ENCODE peak calls at places on chromosome 19, in six cellular contexts. E is neural progenitor cell; K is adrenal gland; I is lower lobe of right lung; Z is GM23248; J is naive thymus-derived CD4-positive, alpha-beta T cell. L is an unnamed sample. For H3K4me1, the result is how much of the 10 kb centered on the place peaks cover.

GRCh38 chr19:39098365-39099269 is 14.4 kb downstream of the ACP7 start:
- DNase-seq in K (no peak), J (no peak), E (no peak), I (no peak), Z (no peak), L (no peak)

GRCh38 chr19:50380137-50380536 is 3.9 kb downstream of the NR1H2 start:
- DNase-seq in J (no peak), E (no peak), I (no peak), Z (no peak), K (no peak), L (no peak)

GRCh38 chr19:57096640-57097361 is 23.0 kb upstream of the USP29 start:
- DNase-seq in J (no peak), Z (peak), E (no peak), I (no peak), K (no peak), L (no peak)

GRCh38 chr19:4029247-4029614 is 21.7 kb downstream of the PIAS4 start:
- DNase-seq in E (no peak), K (no peak), J (no peak), Z (no peak), I (no peak), L (no peak)

GRCh38 chr19:10116085-10116865 is 3.4 kb downstream of the EIF3G start:
- DNase-seq in Z (peak), K (no peak), I (peak), E (no peak), J (no peak), L (no peak)

GRCh38 chr19:32581704-32582164 is 744 bp downstream of the PDCD5 start:
- DNase-seq in J (no peak), E (peak), Z (peak), K (peak), I (peak), L (no peak)

GRCh38 chr19:2569596-2570465 is 93.9 kb downstream of the GADD45B start:
- DNase-seq in K (no peak), E (no peak), I (peak), Z (no peak), J (no peak), L (no peak)

GRCh38 chr19:12974301-12975220 is 5.2 kb downstream of the DAND5 start:
- DNase-seq in K (no peak), E (no peak), I (no peak), Z (peak), J (no peak), L (no peak)

GRCh38 chr19:15292140-15292539 is 40.2 kb downstream of the BRD4 start:
- DNase-seq in I (no peak), J (no peak), E (no peak), K (no peak), Z (no peak), L (no peak)

GRCh38 chr19:15294591-15294990 is 37.7 kb downstream of the BRD4 start:
- DNase-seq in I (no peak), E (no peak), Z (no peak), K (peak), J (no peak), L (no peak)

GRCh38 chr19:15291666-15292065 is 40.7 kb downstream of the BRD4 start:
- DNase-seq in K (no peak), E (no peak), J (no peak), I (no peak), Z (peak), L (no peak)

GRCh38 chr19:15292847-15293582 is 39.3 kb downstream of the BRD4 start:
- DNase-seq in E (no peak), J (peak), Z (no peak), I (no peak), K (no peak), L (no peak)

DNA sequence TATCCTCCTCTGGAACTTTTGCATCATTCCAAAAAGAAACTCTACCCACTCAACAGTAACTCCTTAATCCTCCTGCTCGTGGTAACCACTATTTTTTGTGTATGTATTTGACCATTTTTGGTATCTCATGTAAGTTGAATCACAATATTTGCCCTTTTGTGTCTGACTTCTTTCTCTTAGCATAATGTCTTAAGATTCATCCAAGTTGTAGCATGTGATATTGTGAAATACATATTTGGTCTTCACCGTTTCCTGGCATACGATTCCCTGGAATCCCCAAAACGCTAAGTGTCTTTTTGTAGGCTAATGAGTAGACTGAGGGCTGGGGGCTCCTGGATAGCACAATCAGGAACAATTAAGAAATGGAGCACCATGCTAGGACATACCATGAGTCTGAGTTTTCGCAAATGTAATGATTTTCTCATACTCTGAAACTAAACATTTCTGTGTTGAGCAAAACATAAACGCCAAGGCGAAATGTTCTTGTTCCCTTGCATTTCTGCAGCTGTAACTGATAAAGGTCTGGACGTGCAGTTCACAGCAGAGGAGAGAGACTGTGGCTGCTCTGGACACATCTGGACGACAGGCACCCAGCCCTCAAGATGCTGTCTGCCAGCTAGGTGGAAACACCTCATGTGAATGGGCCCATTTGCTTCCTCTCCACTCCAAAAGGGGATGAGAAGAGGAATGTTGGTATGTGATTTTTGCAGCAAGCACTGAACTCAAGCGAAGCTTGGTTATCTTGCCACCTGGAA is 38.4 kb downstream of the BRD4 start:
- DNase-seq in Z (peak), J (no peak), I (no peak), E (no peak), K (no peak), L (no peak)
- H3K4me1 ChIP-seq in Z (half or more), J (half or more), I (half or more), E (under half), K (under half), L (under half)

GRCh38 chr19:18500376-18500775 is 21.5 kb downstream of the ELL start:
- DNase-seq in J (no peak), E (no peak), K (no peak), I (no peak), Z (no peak), L (no peak)
- H3K4me1 ChIP-seq in J (half or more), E (under half), K (under half), I (half or more), Z (under half), L (under half)

GRCh38 chr19:5966215-5966614 is 11.7 kb downstream of the RANBP3 start:
- DNase-seq in E (no peak), Z (peak), J (no peak), I (no peak), K (peak), L (no peak)
- H3K4me1 ChIP-seq in E (under half), Z (under half), J (under half), I (half or more), K (half or more), L (under half)

DNA sequence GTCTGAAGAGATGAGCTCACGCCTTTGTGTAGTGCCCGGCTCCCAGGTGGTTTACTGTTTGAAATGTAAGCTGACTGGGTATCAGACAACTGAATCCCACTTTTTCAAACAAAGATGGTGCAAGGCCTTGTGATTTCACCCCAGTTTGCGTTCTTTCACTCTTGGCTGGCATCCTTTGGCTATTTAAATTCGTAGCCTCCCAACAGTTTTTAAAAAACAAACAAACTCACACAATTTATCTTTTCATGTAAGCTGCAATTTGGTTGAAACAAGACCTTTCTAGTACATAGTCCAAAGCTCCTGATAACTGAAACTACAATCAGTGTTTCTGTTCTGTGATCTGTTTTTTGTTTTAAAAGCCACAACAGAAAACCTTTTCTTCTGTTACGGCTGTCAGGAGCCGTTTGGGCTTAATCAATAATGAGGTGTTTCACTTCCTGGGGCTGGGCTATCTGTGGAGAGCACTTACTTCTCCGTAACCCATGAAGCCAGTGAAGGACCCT is 65.1 kb upstream of the NPAS1 start:
- DNase-seq in E (no peak), K (no peak), Z (no peak), J (no peak), I (no peak), L (no peak)
- H3K4me1 ChIP-seq in E (under half), K (under half), Z (half or more), J (half or more), I (half or more), L (under half)

DNA sequence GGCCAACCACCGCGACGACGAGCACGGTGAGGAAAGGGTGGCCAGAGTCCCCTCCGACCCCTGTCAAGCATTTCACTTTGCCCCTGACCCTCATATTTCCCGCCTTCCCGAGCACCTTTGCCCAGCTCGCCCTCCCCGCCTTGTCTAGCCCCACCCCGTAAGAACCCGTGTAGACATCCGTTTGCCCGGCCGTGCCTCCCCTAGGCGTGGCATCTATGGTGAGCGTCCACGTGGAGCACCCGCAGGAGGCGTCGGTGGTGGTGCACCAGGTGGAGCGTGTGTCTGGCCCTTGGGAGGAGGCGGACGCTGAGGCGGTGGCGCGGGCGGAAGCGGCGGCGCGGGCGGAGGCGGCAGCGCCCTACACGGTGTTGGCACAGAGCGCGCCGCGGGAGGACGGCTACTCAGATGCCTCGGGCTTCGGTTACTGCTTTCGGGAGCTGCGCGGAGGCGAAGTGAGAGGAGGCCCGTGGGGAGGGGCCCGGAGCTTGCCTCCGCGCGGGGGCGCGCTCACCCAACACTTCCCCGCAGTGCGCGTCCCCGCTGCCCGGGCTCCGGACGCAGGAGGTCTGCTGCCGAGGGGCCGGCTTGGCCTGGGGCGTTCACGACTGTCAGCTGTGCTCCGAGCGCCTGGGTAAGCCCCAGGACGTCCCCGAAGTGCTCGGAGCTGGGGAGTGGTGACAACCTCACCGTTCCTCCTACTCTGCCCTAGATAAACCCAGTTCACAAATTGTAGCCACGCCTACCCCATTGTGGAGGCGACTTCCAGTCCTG is 4.2 kb downstream of the LTBP4 start:
- DNase-seq in I (peak), J (peak), K (peak), E (peak), Z (peak), L (no peak)
- H3K4me1 ChIP-seq in I (half or more), J (half or more), K (under half), E (under half), Z (under half), L (under half)